ENCODE peak calls at places on chromosomes 13 and 19, in six cellular contexts. N is tibial artery, C is posterior cingulate gyrus, R is SHP77, D is RPMI7951, Y is stromal cell of bone marrow. Z is an unnamed sample.

GRCh38 chr19:40366697-40367561 is 18.4 kb downstream of the PLD3 start:
- DNase-seq in N (no peak), C (peak; percentile 64), R (no peak), D (no peak), Y (no peak), Z (peak; percentile 72)

GRCh38 chr19:18611327-18612050 is 1.2 kb upstream of the TMEM59L start:
- DNase-seq in N (no peak), C (no peak), R (no peak), D (no peak), Y (no peak), Z (no peak)

GRCh38 chr19:18817574-18817973 is 14.2 kb upstream of the UPF1 start:
- DNase-seq in N (no peak), C (no peak), R (no peak), D (no peak), Y (no peak), Z (no peak)

GRCh38 chr19:15577184-15577771 is 37.7 kb upstream of the CYP4F8 start:
- DNase-seq in N (no peak), C (no peak), R (no peak), D (no peak), Y (no peak), Z (no peak)

GRCh38 chr19:47436712-47437401 is 17.5 kb upstream of the MEIS3 start:
- DNase-seq in N (peak; percentile 63), C (peak; percentile 79), R (peak; percentile 63), D (peak; percentile 53), Y (no peak), Z (peak; percentile 40)

GRCh38 chr19:14320253-14320652 is 61.0 kb upstream of the ADGRE5 start:
- DNase-seq in N (no peak), C (no peak), R (no peak), D (no peak), Y (no peak), Z (no peak)

GRCh38 chr13:45119469-45119989 is 781 bp upstream of the GTF2F2 start:
- DNase-seq in N (no peak), C (peak; percentile 21), R (no peak), D (peak; percentile 61), Y (peak; percentile 29), Z (peak; percentile 50)

GRCh38 chr19:11448923-11449554 is 13.6 kb downstream of the PRKCSH start:
- DNase-seq in N (no peak), C (no peak), R (no peak), D (no peak), Y (no peak), Z (no peak)

GRCh38 chr19:12333162-12334159 is at the start of gene ZNF563:
- DNase-seq in N (peak; percentile 99), C (peak; percentile 99), R (peak; percentile 95), D (peak; percentile 95), Y (peak; percentile 89), Z (peak; percentile 95)

GRCh38 chr19:3348042-3348441 is 18.3 kb upstream of the NFIC start:
- DNase-seq in N (no peak), C (no peak), R (no peak), D (no peak), Y (no peak), Z (no peak)

GRCh38 chr13:34161829-34162544 is 344.0 kb downstream of the RFC3 start:
- DNase-seq in N (no peak), C (no peak), R (peak; percentile 39), D (peak; percentile 88), Y (peak; percentile 71), Z (no peak)

GRCh38 chr13:24033527-24034302 is 126.8 kb upstream of the SPATA13 start:
- DNase-seq in N (no peak), C (no peak), R (no peak), D (peak; percentile 53), Y (no peak), Z (no peak)

GRCh38 chr19:57903298-57904174 is 12.9 kb downstream of the ZNF417 start:
- DNase-seq in N (no peak), C (no peak), R (no peak), D (peak; percentile 45), Y (peak; percentile 35), Z (no peak)

GRCh38 chr19:35348909-35349611 is 1.4 kb downstream of the FFAR1 start:
- DNase-seq in N (no peak), C (no peak), R (peak; percentile 3), D (no peak), Y (no peak), Z (no peak)

GRCh38 chr19:33621811-33622504 is at the start of gene CHST8:
- DNase-seq in N (no peak), C (no peak), R (peak; percentile 76), D (peak; percentile 13), Y (peak; percentile 3), Z (no peak)

GRCh38 chr13:74966814-74967213 is 515.2 kb downstream of the TBC1D4 start:
- DNase-seq in N (no peak), C (no peak), R (no peak), D (no peak), Y (peak; percentile 10), Z (no peak)

GRCh38 chr19:51799311-51799997 is 4.5 kb downstream of the FPR3 start:
- DNase-seq in N (peak; percentile 90), C (peak; percentile 82), R (peak; percentile 26), D (peak; percentile 100), Y (peak; percentile 97), Z (peak; percentile 61)

GRCh38 chr13:75250526-75251183 is 231.3 kb downstream of the TBC1D4 start:
- DNase-seq in N (no peak), C (no peak), R (no peak), D (no peak), Y (peak; percentile 49), Z (no peak)

GRCh38 chr19:38303517-38304351 is at the start of gene C19orf33:
- DNase-seq in N (no peak), C (no peak), R (no peak), D (no peak), Y (no peak), Z (no peak)

GRCh38 chr19:1156305-1156801 is 17.7 kb downstream of the SBNO2 start:
- DNase-seq in N (no peak), C (no peak), R (no peak), D (no peak), Y (no peak), Z (no peak)

GRCh38 chr19:50721441-50722137 is 1.6 kb upstream of the CLEC11A start:
- DNase-seq in N (no peak), C (no peak), R (no peak), D (no peak), Y (no peak), Z (no peak)

GRCh38 chr13:97114696-97115095 is 107.4 kb upstream of the MBNL2 start:
- DNase-seq in N (no peak), C (no peak), R (no peak), D (no peak), Y (no peak), Z (no peak)

GRCh38 chr19:51809787-51810186 is 14.8 kb downstream of the FPR3 start:
- DNase-seq in N (peak; percentile 70), C (no peak), R (no peak), D (no peak), Y (no peak), Z (no peak)

GRCh38 chr19:46489445-46490272 is 6.0 kb downstream of the PNMA8B start:
- DNase-seq in N (peak; percentile 76), C (peak; percentile 65), R (no peak), D (no peak), Y (peak; percentile 52), Z (peak; percentile 31)

Z was measured in anterior cingulate cortex.